ENCODE peak calls at places on chromosomes 6 and 20, in nine cellular contexts. X, A, Y, K, I, G, F, W and Q are unnamed samples.
A peak's percentile ranks its signal among the peaks of the same experiment; 100 is the strongest.

GRCh38 chr20:4342631-4343030 is 327.3 kb upstream of the RNF24 start:
- DNase-seq in X (no peak), A (no peak), Y (no peak), K (no peak), I (no peak), G (no peak), F (no peak), W (no peak), Q (no peak)

GRCh38 chr20:3871549-3872265 is 17.5 kb upstream of the PANK2 start:
- DNase-seq in X (no peak), A (no peak), Y (no peak), K (no peak), I (no peak), G (no peak), F (no peak), W (no peak), Q (no peak)

GRCh38 chr6:16344756-16345155 is 106.4 kb downstream of the GMPR start:
- DNase-seq in X (peak; percentile 60), A (no peak), Y (no peak), K (no peak), I (no peak), G (no peak), F (no peak), W (no peak), Q (no peak)

GRCh38 chr6:10584607-10585006 is 63.5 kb downstream of the GCNT2 start:
- DNase-seq in X (no peak), A (no peak), Y (no peak), K (no peak), I (no peak), G (no peak), F (no peak), W (no peak), Q (no peak)

GRCh38 chr20:50799176-50799889 is 4.5 kb downstream of the BCAS4 start:
- DNase-seq in X (no peak), A (no peak), Y (no peak), K (no peak), I (no peak), G (no peak), F (peak; percentile 75), W (no peak), Q (no peak)

GRCh38 chr6:132830236-132830799 is 15.9 kb downstream of the RPS12 start:
- DNase-seq in X (peak; percentile 51), A (no peak), Y (no peak), K (no peak), I (no peak), G (no peak), F (peak; percentile 12), W (no peak), Q (peak; percentile 24)

GRCh38 chr6:4510906-4511625 is 265.1 kb upstream of the CDYL start:
- DNase-seq in X (no peak), A (no peak), Y (no peak), K (no peak), I (no peak), G (no peak), F (no peak), W (no peak), Q (no peak)

GRCh38 chr6:27168586-27169443 is 78.7 kb upstream of the PRSS16 start:
- DNase-seq in X (peak; percentile 77), A (no peak), Y (no peak), K (no peak), I (no peak), G (no peak), F (no peak), W (no peak), Q (no peak)

GRCh38 chr20:34621036-34621343 is 55.9 kb downstream of the PIGU start:
- DNase-seq in X (no peak), A (no peak), Y (no peak), K (no peak), I (no peak), G (no peak), F (no peak), W (no peak), Q (no peak)

GRCh38 chr6:14775528-14775927 is 470.3 kb upstream of the JARID2 start:
- DNase-seq in X (no peak), A (no peak), Y (no peak), K (no peak), I (no peak), G (no peak), F (no peak), W (no peak), Q (no peak)

GRCh38 chr6:116434056-116434725 is 27.0 kb upstream of the CALHM6 start:
- DNase-seq in X (no peak), A (no peak), Y (no peak), K (no peak), I (no peak), G (no peak), F (no peak), W (no peak), Q (no peak)

GRCh38 chr6:4370066-4370465 is 234.7 kb upstream of the ECI2 start:
- DNase-seq in X (peak; percentile 94), A (peak; percentile 44), Y (no peak), K (no peak), I (no peak), G (no peak), F (no peak), W (no peak), Q (no peak)

DNA sequence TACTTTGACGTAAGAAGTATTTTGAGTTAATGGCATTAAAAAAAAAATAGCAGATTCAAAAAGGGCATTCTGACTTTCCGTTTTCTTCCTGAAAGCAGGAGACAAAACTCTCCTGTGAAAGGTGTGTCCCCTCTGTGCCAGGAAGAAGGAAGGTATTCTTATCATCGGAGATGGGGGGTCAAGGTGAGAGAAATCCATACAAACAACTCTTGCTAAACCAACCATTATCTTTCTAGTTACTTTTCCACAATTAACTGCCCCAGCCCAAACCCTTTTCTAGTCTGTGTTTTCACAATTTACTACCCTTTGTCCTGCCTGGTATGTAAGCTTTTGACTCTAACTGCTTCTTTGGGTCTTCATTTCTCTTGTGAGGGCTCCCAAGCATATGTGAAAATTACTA is 717.3 kb downstream of the EPM2A start:
- DNase-seq in X (no peak), A (no peak), Y (no peak), K (no peak), I (no peak), G (no peak), F (no peak), W (no peak), Q (no peak)
- TF ChIP-seq CTCF in X (no peak), A (no peak), Y (no peak), K (no peak), I (no peak), G (no peak), F (no peak), W (no peak), Q (no peak)

GRCh38 chr20:63957004-63957689 is 931 bp upstream of the UCKL1 start:
- DNase-seq in X (peak; percentile 66), A (no peak), Y (peak; percentile 65), K (no peak), I (no peak), G (peak; percentile 78), F (peak; percentile 71), W (peak; percentile 87), Q (peak; percentile 82)

GRCh38 chr20:63955846-63956663 is at the start of gene UCKL1:
- DNase-seq in X (peak; percentile 94), A (peak; percentile 78), Y (peak; percentile 87), K (peak; percentile 88), I (peak; percentile 70), G (peak; percentile 97), F (peak; percentile 95), W (peak; percentile 88), Q (peak; percentile 96)

GRCh38 chr20:63956664-63957003 is 418 bp upstream of the UCKL1 start:
- DNase-seq in X (no peak), A (no peak), Y (no peak), K (no peak), I (no peak), G (no peak), F (no peak), W (no peak), Q (no peak)

GRCh38 chr20:63953764-63954429 is 2.3 kb downstream of the UCKL1 start:
- DNase-seq in X (no peak), A (no peak), Y (no peak), K (no peak), I (no peak), G (no peak), F (no peak), W (no peak), Q (no peak)

GRCh38 chr20:63955281-63955845 is 853 bp downstream of the UCKL1 start:
- DNase-seq in X (peak; percentile 15), A (no peak), Y (no peak), K (no peak), I (no peak), G (peak; percentile 80), F (peak; percentile 50), W (peak; percentile 87), Q (peak; percentile 78)
- TF ChIP-seq CTCF in X (peak; percentile 46), A (peak; percentile 24), Y (no peak), K (peak; percentile 46), I (no peak), G (peak; percentile 32), F (peak; percentile 18), W (peak; percentile 89), Q (peak; percentile 61)

GRCh38 chr20:58868795-58869194 is 16.3 kb downstream of the GNAS start:
- DNase-seq in X (no peak), A (no peak), Y (no peak), K (no peak), I (no peak), G (no peak), F (peak; percentile 29), W (no peak), Q (no peak)
- TF ChIP-seq CTCF in X (peak; percentile 51), A (no peak), Y (no peak), K (no peak), I (no peak), G (peak; percentile 53), F (peak; percentile 36), W (peak; percentile 93), Q (peak; percentile 61)

GRCh38 chr6:39189915-39190544 is 39.2 kb downstream of the KCNK5 start:
- DNase-seq in X (no peak), A (no peak), Y (no peak), K (no peak), I (no peak), G (peak; percentile 61), F (peak; percentile 55), W (no peak), Q (peak; percentile 68)
- TF ChIP-seq CTCF in X (no peak), A (peak; percentile 33), Y (no peak), K (peak; percentile 72), I (no peak), G (peak; percentile 25), F (peak; percentile 62), W (peak; percentile 42), Q (peak; percentile 59)

GRCh38 chr6:97876711-97877110 is 593.7 kb upstream of the MMS22L start:
- DNase-seq in X (no peak), A (no peak), Y (no peak), K (no peak), I (no peak), G (no peak), F (no peak), W (no peak), Q (no peak)
- TF ChIP-seq CTCF in X (no peak), A (no peak), Y (no peak), K (no peak), I (no peak), G (no peak), F (no peak), W (no peak), Q (no peak)